ENCODE peak calls at places on chromosome 10, in four cellular contexts. U is neural crest cell, S is Peyer's patch, I is uterus. K is an unnamed sample.

GRCh38 chr10:88672041-88672440 is 7.8 kb downstream of the LIPF start:
- DNase-seq in U (no peak), S (no peak), I (no peak), K (no peak)

GRCh38 chr10:6621536-6621935 is 41.5 kb upstream of the PRKCQ start:
- DNase-seq in U (no peak), S (no peak), I (no peak), K (no peak)

GRCh38 chr10:43155221-43155620 is 17.0 kb downstream of the CSGALNACT2 start:
- DNase-seq in U (no peak), S (no peak), I (no peak), K (no peak)

GRCh38 chr10:102649770-102650654 is 5.7 kb downstream of the TRIM8 start:
- DNase-seq in U (no peak), S (no peak), I (no peak), K (no peak)

GRCh38 chr10:72315054-72315453 is 39.7 kb downstream of the DNAJB12 start:
- DNase-seq in U (no peak), S (no peak), I (no peak), K (no peak)

GRCh38 chr10:77228559-77228958 is 409.0 kb downstream of the KCNMA1 start:
- DNase-seq in U (no peak), S (no peak), I (no peak), K (no peak)

GRCh38 chr10:13890617-13891541 is 304.1 kb downstream of the PRPF18 start:
- DNase-seq in U (peak), S (no peak), I (peak), K (no peak)

GRCh38 chr10:102344067-102344466 is 51.4 kb upstream of the NFKB2 start:
- DNase-seq in U (no peak), S (no peak), I (no peak), K (no peak)

GRCh38 chr10:87844837-87845623 is 18.3 kb downstream of the KLLN start:
- DNase-seq in U (no peak), S (no peak), I (no peak), K (no peak)

GRCh38 chr10:5951167-5951711 is 26.1 kb downstream of the IL15RA start:
- DNase-seq in U (no peak), S (no peak), I (peak), K (no peak)

DNA sequence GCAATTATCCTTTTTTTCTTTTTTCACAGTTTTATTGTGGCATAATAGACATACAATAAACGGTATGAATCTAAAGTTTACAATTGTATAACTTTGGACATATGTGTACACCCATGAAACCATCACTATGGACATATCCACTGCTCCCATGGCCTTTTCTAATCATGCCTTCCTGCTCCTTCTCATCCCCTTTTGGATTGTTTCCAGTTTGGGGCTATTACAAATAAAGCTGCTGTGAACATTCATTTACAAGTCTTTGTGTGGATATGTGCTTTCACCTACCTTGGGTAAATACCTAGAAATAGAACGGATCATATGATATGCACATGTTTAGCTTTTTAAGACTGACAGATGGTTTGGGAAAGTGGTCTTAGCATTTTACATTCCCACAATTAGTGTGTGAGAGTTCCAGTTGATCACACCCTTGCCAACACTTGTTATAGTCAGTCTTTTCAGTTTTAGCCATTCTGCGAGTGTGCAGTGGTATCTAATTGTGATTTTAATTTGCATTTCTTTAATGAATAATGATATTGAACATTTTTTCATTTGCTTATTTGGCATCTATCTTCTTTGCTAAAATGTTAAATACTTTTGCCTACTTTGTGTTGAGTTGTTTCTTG is 120.9 kb upstream of the KAT6B start:
- DNase-seq in U (no peak), S (no peak), I (no peak), K (no peak)
- TF ChIP-seq CTCF in U (no peak), S (no peak), I (no peak), K (no peak)

GRCh38 chr10:44961931-44962750 is 2.5 kb downstream of the RASSF4 start:
- DNase-seq in U (no peak), S (no peak), I (no peak), K (no peak)

GRCh38 chr10:44962870-44963738 is 3.5 kb downstream of the RASSF4 start:
- DNase-seq in U (no peak), S (peak), I (no peak), K (no peak)

GRCh38 chr10:44965104-44965503 is 5.5 kb downstream of the RASSF4 start:
- DNase-seq in U (no peak), S (no peak), I (no peak), K (no peak)

GRCh38 chr10:44965651-44966097 is 6.1 kb downstream of the RASSF4 start:
- DNase-seq in U (no peak), S (no peak), I (no peak), K (no peak)

DNA sequence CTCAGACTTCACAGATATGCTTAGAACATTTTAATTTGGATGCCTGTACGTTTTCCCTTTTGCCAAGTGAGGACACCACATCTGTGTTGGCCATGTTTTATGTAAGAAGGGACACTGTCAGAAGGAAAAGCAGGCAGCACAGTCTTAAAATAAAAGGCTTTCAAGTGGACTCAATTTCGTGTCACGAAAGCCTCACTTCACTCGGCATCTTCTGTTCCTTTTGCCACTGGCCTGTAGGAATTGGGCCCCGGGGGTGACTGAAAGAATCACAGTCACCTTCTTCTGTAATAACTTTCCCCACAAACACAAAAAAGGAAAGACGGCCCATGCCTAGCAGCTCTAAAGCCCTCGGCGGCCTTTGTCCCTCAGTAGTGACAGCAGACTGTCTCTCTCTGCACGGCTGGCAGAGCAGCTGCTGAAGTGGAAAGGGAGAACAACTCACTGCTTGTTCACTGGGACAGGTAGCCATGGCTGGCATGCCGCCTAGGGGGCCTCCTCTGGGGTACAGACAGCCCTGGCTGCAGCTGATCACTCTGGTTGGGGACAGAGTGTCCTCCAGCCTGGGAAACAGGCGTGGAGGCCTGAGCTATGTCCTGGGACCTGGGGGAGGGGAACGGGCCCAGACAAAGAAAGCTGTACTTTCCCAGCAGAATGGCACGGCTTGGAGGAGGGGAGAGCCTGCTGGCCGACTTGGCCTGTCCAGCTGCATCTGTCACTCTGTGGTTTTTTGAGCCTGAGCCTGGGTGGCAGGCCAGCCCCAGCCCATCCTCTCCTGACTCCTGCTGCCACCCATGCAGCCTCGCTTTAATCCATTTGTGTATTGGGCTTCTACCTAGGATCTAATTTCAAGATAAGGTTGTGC is 4.4 kb downstream of the RASSF4 start:
- DNase-seq in U (peak), S (peak), I (no peak), K (no peak)
- TF ChIP-seq CTCF in U (peak), S (no peak), I (no peak), K (no peak)

DNA sequence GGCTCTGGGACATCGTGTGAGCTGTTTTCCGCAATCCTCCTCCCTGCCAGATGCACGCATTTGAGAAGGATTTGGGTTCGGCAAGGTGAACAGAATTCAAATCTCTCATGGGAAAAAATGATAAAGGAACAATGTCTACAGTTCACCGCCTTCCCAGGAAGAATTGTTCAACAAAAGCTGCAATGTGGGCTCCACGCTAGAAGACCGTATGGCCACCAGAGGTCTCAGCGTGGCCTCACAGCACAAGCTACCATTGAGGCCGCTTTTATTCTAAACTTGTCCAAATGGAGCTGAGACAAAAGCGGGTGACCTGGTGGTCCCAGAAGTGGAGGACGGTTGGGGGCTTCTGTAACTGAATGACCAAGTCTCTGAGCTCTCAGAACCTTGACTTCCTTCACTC is 733.1 kb downstream of the PARD3 start:
- DNase-seq in U (no peak), S (no peak), I (no peak), K (no peak)
- TF ChIP-seq CTCF in U (peak), S (no peak), I (no peak), K (no peak)

GRCh38 chr10:7808686-7809267 is 9.5 kb upstream of the TAF3 start:
- DNase-seq in U (no peak), S (no peak), I (no peak), K (no peak)

GRCh38 chr10:7811000-7811399 is 7.3 kb upstream of the TAF3 start:
- DNase-seq in U (no peak), S (no peak), I (no peak), K (no peak)

GRCh38 chr10:7813481-7813880 is 4.8 kb upstream of the TAF3 start:
- DNase-seq in U (no peak), S (no peak), I (no peak), K (no peak)

GRCh38 chr10:7810443-7810842 is 7.9 kb upstream of the TAF3 start:
- DNase-seq in U (no peak), S (no peak), I (no peak), K (no peak)
- TF ChIP-seq CTCF in U (no peak), S (no peak), I (no peak), K (no peak)

DNA sequence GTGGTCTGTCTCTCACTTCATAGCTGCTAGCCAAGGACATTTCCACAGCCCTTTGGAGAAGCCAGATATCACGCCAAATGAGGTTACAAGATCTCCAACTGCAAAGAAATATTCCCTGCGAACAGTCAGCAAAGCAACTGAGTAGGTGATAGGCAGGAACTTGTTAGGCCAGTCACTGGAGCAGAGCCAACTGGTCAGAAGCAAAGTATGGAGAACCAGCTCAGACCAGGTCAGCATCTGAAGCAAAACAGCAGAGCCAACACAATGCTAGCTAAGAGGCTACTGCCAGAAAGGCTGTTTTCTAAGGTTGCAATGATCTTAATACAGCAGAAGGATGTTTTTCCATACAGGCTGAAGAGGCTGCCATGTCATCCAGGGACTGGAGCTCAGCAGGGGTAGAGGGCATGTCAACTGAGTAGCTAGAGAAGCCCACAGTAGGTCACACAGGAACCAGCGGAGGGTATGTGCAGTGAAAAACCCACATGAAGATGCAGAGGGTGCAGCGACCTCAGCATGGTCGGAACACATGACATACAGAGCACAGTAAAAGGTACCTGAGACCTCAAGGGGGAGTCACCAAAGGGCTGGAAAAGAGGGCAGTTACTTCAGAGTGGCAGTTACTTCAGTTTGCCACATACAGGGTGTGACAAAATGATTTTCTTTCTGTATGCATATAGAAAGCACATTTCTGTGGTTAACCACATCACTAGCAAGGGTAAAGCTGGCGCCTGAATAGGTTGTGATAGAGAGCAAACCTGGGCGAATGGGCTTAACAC is 8.9 kb downstream of the SEC31B start:
- DNase-seq in U (no peak), S (peak), I (no peak), K (no peak)
- TF ChIP-seq CTCF in U (no peak), S (no peak), I (no peak), K (no peak)

GRCh38 chr10:113679463-113680171 is at the start of gene CASP7:
- DNase-seq in U (peak), S (peak), I (peak), K (peak)
- TF ChIP-seq CTCF in U (no peak), S (no peak), I (no peak), K (no peak)

DNA sequence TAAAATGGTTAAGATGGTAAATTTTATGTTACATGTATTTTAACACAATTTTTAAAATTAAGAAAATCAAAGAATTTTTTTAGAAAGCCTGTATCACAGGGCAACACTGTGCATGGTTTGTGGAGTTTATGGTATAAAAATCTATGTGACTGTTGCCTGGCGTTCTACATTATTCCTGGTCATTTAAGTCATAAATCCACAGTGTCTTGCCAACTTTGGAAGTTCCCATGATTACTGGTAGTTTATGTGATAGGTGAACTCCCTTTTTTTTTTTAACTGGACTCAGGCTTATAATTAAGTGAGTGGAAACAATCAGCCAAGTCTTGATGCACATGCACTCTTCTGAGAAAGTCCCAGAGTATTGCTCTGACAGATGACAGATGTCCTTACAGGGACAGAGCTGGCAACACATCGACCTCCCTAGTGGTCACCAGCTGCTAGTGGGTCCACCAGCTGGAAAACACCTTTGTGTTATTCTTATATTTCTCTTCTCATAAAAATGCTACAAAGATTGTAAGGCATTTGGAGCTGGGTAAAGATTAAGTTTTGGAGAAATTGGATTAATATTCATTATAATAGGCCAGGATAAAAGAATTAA is 8.8 kb upstream of the STN1 start:
- DNase-seq in U (no peak), S (no peak), I (no peak), K (no peak)
- TF ChIP-seq CTCF in U (no peak), S (no peak), I (no peak), K (no peak)

K was measured in activated B cell treated with CpG ODN at 0.5 μM for 24 hours.